ENCODE peak calls at places on chromosomes 7 and 10, in seven cellular contexts. F is adrenal gland; C is psoas muscle; N is CD8-positive, alpha-beta memory T cell; G is CD4-positive, CD25-positive, alpha-beta regulatory T cell; X is tibial artery; L is HCT116. W is an unnamed sample.

GRCh38 chr10:51171946-51172345 is 97.7 kb downstream of the PRKG1 start:
- DNase-seq in F (no peak), C (no peak), N (no peak), G (no peak), X (no peak), L (no peak), W (no peak)

GRCh38 chr10:86155034-86155656 is 211.4 kb downstream of the GRID1 start:
- DNase-seq in F (no peak), C (no peak), N (no peak), G (no peak), X (no peak), L (no peak), W (no peak)

GRCh38 chr10:78770167-78771090 is 298.3 kb upstream of the ZMIZ1 start:
- DNase-seq in F (no peak), C (no peak), N (no peak), G (no peak), X (peak; percentile 54), L (no peak), W (no peak)

GRCh38 chr10:132667613-132668394 is 118.1 kb downstream of the NKX6-2 start:
- DNase-seq in F (no peak), C (no peak), N (no peak), G (no peak), X (no peak), L (no peak), W (peak; percentile 55)

GRCh38 chr7:158114056-158114850 is 473.4 kb downstream of the PTPRN2 start:
- DNase-seq in F (no peak), C (no peak), N (no peak), G (no peak), X (no peak), L (no peak), W (no peak)

GRCh38 chr10:11017575-11018425 is at the start of gene CELF2:
- DNase-seq in F (peak; percentile 28), C (peak; percentile 75), N (peak; percentile 58), G (peak; percentile 44), X (peak; percentile 73), L (no peak), W (peak; percentile 80)

GRCh38 chr10:62071846-62072281 is 170.4 kb downstream of the ARID5B start:
- DNase-seq in F (no peak), C (no peak), N (no peak), G (no peak), X (no peak), L (no peak), W (no peak)

GRCh38 chr7:87219545-87220025 is at the start of gene TMEM243:
- DNase-seq in F (peak; percentile 79), C (peak; percentile 85), N (peak; percentile 89), G (peak; percentile 92), X (peak; percentile 88), L (no peak), W (peak; percentile 83)

GRCh38 chr10:114933588-114933987 is 4.4 kb upstream of the TRUB1 start:
- DNase-seq in F (no peak), C (no peak), N (no peak), G (peak; percentile 27), X (no peak), L (no peak), W (no peak)

GRCh38 chr10:71316081-71316785 is 2.8 kb upstream of the SLC29A3 start:
- DNase-seq in F (no peak), C (no peak), N (no peak), G (no peak), X (no peak), L (no peak), W (no peak)

GRCh38 chr7:64881461-64882287 is 21.4 kb upstream of the ZNF273 start:
- DNase-seq in F (no peak), C (no peak), N (no peak), G (no peak), X (peak; percentile 62), L (no peak), W (peak; percentile 21)

GRCh38 chr10:79304479-79305087 is 42.7 kb upstream of the PPIF start:
- DNase-seq in F (no peak), C (no peak), N (no peak), G (no peak), X (no peak), L (no peak), W (no peak)

GRCh38 chr7:7895754-7896153 is 72.8 kb upstream of the GLCCI1 start:
- DNase-seq in F (no peak), C (no peak), N (no peak), G (no peak), X (no peak), L (no peak), W (no peak)

GRCh38 chr7:90455163-90456030 is 14.0 kb upstream of the PTTG1IP2 start:
- DNase-seq in F (no peak), C (no peak), N (no peak), G (peak; percentile 28), X (no peak), L (peak; percentile 28), W (no peak)

GRCh38 chr10:115981056-115981455 is 291.9 kb downstream of the GFRA1 start:
- DNase-seq in F (no peak), C (no peak), N (no peak), G (no peak), X (no peak), L (no peak), W (no peak)

GRCh38 chr7:155753446-155753965 is 58.8 kb downstream of the SHH start:
- DNase-seq in F (no peak), C (no peak), N (no peak), G (no peak), X (no peak), L (no peak), W (no peak)

GRCh38 chr10:100038561-100039071 is 28.9 kb upstream of the DNMBP start:
- DNase-seq in F (no peak), C (no peak), N (no peak), G (no peak), X (no peak), L (no peak), W (no peak)

GRCh38 chr10:80413152-80413996 is 5.0 kb downstream of the PRXL2A start:
- DNase-seq in F (no peak), C (no peak), N (no peak), G (no peak), X (no peak), L (no peak), W (no peak)

GRCh38 chr7:1954366-1955004 is 278.3 kb downstream of the MAD1L1 start:
- DNase-seq in F (no peak), C (peak; percentile 7), N (no peak), G (no peak), X (no peak), L (no peak), W (no peak)

GRCh38 chr10:112087953-112088352 is 95.6 kb downstream of the GPAM start:
- DNase-seq in F (no peak), C (no peak), N (no peak), G (no peak), X (no peak), L (no peak), W (no peak)

GRCh38 chr7:112116894-112117293 is 89.3 kb downstream of the DOCK4 start:
- DNase-seq in F (no peak), C (no peak), N (no peak), G (no peak), X (no peak), L (no peak), W (no peak)

GRCh38 chr10:80493482-80494021 is 39.4 kb downstream of the TSPAN14 start:
- DNase-seq in F (no peak), C (no peak), N (no peak), G (peak; percentile 52), X (peak; percentile 29), L (no peak), W (no peak)

GRCh38 chr7:159035571-159036073 is 109.0 kb downstream of the VIPR2 start:
- DNase-seq in F (no peak), C (no peak), N (no peak), G (no peak), X (no peak), L (no peak), W (no peak)

GRCh38 chr7:43701929-43702328 is 27.4 kb downstream of the COA1 start:
- DNase-seq in F (no peak), C (no peak), N (no peak), G (no peak), X (no peak), L (no peak), W (no peak)

GRCh38 chr7:129825005-129825553 is 127.7 kb downstream of the UBE2H start:
- DNase-seq in F (peak; percentile 62), C (peak; percentile 60), N (no peak), G (peak; percentile 61), X (peak; percentile 82), L (peak; percentile 91), W (peak; percentile 67)

GRCh38 chr10:121437596-121437995 is 160.6 kb downstream of the FGFR2 start:
- DNase-seq in F (peak; percentile 40), C (peak; percentile 18), N (no peak), G (no peak), X (peak; percentile 77), L (no peak), W (peak; percentile 38)

GRCh38 chr7:66205736-66206080 is 574 bp downstream of the TPST1 start:
- DNase-seq in F (no peak), C (no peak), N (no peak), G (no peak), X (no peak), L (no peak), W (no peak)
- H3K27ac ChIP-seq in F (peak overlapping the region; percentile 87), C (peak overlapping the region; percentile 36), N (no peak overlapping the region), G (no peak overlapping the region), X (peak overlapping the region; percentile 73), L (peak overlapping the region; percentile 76), W (peak overlapping the region; percentile 83)

GRCh38 chr10:8794860-8795259 is 740.4 kb downstream of the GATA3 start:
- DNase-seq in F (no peak), C (no peak), N (no peak), G (no peak), X (no peak), L (no peak), W (no peak)
- H3K27ac ChIP-seq in F (no peak overlapping the region), C (no peak overlapping the region), N (no peak overlapping the region), G (no peak overlapping the region), X (no peak overlapping the region), L (no peak overlapping the region), W (no peak overlapping the region)

DNA sequence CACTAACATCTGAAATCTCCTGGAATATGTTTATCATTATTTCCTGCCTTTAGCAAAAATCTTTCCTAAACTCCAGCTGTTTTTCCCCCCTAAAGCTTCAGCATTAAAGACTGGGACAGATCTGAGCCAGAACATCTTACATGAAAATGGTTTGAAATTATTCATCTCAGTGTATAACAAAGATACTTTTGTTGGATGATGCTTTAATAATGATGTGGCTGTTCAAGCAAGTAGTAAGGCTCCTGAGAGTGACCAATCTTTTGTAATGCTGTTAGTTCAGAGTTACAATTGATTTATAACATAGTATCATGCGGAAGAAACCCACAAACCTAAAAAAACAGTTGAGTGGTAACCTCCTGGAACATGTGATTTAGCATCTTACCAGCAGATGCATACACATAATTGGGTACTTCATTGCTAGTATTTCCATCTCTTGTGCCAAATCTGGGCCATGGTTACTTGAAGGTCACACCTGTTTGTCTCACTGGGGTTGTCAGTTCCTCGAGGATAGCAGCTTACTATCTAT is 1.5 kb downstream of the BZW2 start:
- DNase-seq in F (no peak), C (no peak), N (no peak), G (peak; percentile 5), X (no peak), L (no peak), W (no peak)
- H3K27ac ChIP-seq in F (no peak overlapping the region), C (peak overlapping the region; percentile 98), N (no peak overlapping the region), G (no peak overlapping the region), X (no peak overlapping the region), L (no peak overlapping the region), W (peak overlapping the region; percentile 78)

DNA sequence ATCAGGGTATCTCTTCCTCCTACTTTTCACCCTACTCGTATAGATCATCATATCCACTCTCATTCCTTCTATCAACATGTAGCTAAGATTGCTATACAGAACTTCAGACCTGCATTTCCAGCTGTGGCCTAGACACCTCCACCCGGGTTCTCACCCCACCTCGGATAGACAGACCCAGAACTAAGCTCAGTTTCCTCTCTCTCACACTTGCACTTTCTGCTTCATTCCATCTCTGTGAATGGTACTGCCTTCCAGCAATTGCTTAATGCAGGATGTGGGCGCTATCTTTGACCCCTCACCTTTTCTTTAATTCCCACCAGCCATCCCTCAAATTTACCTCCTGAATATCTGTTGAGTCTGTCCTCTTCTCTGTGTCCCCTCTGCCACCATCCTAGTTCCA is 35.7 kb downstream of the AGK start:
- DNase-seq in F (no peak), C (no peak), N (no peak), G (no peak), X (no peak), L (no peak), W (no peak)
- H3K27ac ChIP-seq in F (no peak overlapping the region), C (no peak overlapping the region), N (no peak overlapping the region), G (no peak overlapping the region), X (no peak overlapping the region), L (no peak overlapping the region), W (no peak overlapping the region)

W was measured in lung.